ENCODE peak calls at places on chromosomes 1 and 21, in six cellular contexts. One of them, this sample, is unnamed.

GRCh38 chr1:151512326-151512725 is 1.1 kb downstream of the CGN start:
- DNase-seq in AG10803: no peak
- DNase-seq in HFF-Myc: no peak
- DNase-seq in foreskin fibroblast: no peak
- DNase-seq in foreskin keratinocyte: no peak
- DNase-seq in kidney epithelial cell: no peak
- DNase-seq in this sample: no peak

GRCh38 chr1:24902471-24902891 is 27.6 kb downstream of the RUNX3 start:
- DNase-seq in AG10803: no peak
- DNase-seq in HFF-Myc: no peak
- DNase-seq in foreskin fibroblast: no peak
- DNase-seq in foreskin keratinocyte: no peak
- DNase-seq in kidney epithelial cell: no peak
- DNase-seq in this sample: no peak

GRCh38 chr1:144551543-144552424 is 40.9 kb upstream of the PPIAL4F start:
- DNase-seq in AG10803: peak; percentile 83
- DNase-seq in HFF-Myc: peak; percentile 87
- DNase-seq in foreskin fibroblast: peak; percentile 91
- DNase-seq in foreskin keratinocyte: peak; percentile 96
- DNase-seq in kidney epithelial cell: no peak
- DNase-seq in this sample: peak; percentile 68

GRCh38 chr1:229714964-229715603 is 89.0 kb downstream of the URB2 start:
- DNase-seq in AG10803: peak; percentile 22
- DNase-seq in HFF-Myc: no peak
- DNase-seq in foreskin fibroblast: peak; percentile 2
- DNase-seq in foreskin keratinocyte: peak; percentile 2
- DNase-seq in kidney epithelial cell: no peak
- DNase-seq in this sample: peak; percentile 37

GRCh38 chr1:100622037-100622436 is 84.1 kb downstream of the GPR88 start:
- DNase-seq in AG10803: peak; percentile 97
- DNase-seq in HFF-Myc: peak; percentile 86
- DNase-seq in foreskin fibroblast: peak; percentile 97
- DNase-seq in foreskin keratinocyte: peak; percentile 60
- DNase-seq in kidney epithelial cell: peak; percentile 99
- DNase-seq in this sample: no peak

GRCh38 chr1:24502168-24503002 is at the start of gene RCAN3:
- DNase-seq in AG10803: peak; percentile 83
- DNase-seq in HFF-Myc: peak; percentile 32
- DNase-seq in foreskin fibroblast: peak; percentile 88
- DNase-seq in foreskin keratinocyte: peak; percentile 50
- DNase-seq in kidney epithelial cell: peak; percentile 39
- DNase-seq in this sample: peak; percentile 98

GRCh38 chr1:15948600-15949452 is 27.1 kb downstream of the ZBTB17 start:
- DNase-seq in AG10803: peak; percentile 98
- DNase-seq in HFF-Myc: peak; percentile 74
- DNase-seq in foreskin fibroblast: peak; percentile 88
- DNase-seq in foreskin keratinocyte: peak; percentile 79
- DNase-seq in kidney epithelial cell: peak; percentile 87
- DNase-seq in this sample: peak; percentile 71

GRCh38 chr1:27004471-27005165 is 8.0 kb downstream of the TENT5B start:
- DNase-seq in AG10803: no peak
- DNase-seq in HFF-Myc: no peak
- DNase-seq in foreskin fibroblast: peak; percentile 82
- DNase-seq in foreskin keratinocyte: no peak
- DNase-seq in kidney epithelial cell: no peak
- DNase-seq in this sample: no peak

GRCh38 chr1:3868464-3869006 is 11.3 kb downstream of the DFFB start:
- DNase-seq in AG10803: no peak
- DNase-seq in HFF-Myc: no peak
- DNase-seq in foreskin fibroblast: no peak
- DNase-seq in foreskin keratinocyte: no peak
- DNase-seq in kidney epithelial cell: no peak
- DNase-seq in this sample: no peak

GRCh38 chr1:243547906-243548305 is 292.1 kb downstream of the SDCCAG8 start:
- DNase-seq in AG10803: no peak
- DNase-seq in HFF-Myc: no peak
- DNase-seq in foreskin fibroblast: no peak
- DNase-seq in foreskin keratinocyte: no peak
- DNase-seq in kidney epithelial cell: no peak
- DNase-seq in this sample: no peak

GRCh38 chr1:9250336-9250585 is 15.7 kb downstream of the H6PD start:
- DNase-seq in AG10803: no peak
- DNase-seq in HFF-Myc: no peak
- DNase-seq in foreskin fibroblast: no peak
- DNase-seq in foreskin keratinocyte: no peak
- DNase-seq in kidney epithelial cell: no peak
- DNase-seq in this sample: no peak

GRCh38 chr1:190847166-190847565 is 369.5 kb upstream of the BRINP3 start:
- DNase-seq in AG10803: no peak
- DNase-seq in HFF-Myc: no peak
- DNase-seq in foreskin fibroblast: no peak
- DNase-seq in foreskin keratinocyte: no peak
- DNase-seq in kidney epithelial cell: no peak
- DNase-seq in this sample: no peak

GRCh38 chr1:161728376-161729226 is 7.3 kb downstream of the FCRLB start:
- DNase-seq in AG10803: no peak
- DNase-seq in HFF-Myc: no peak
- DNase-seq in foreskin fibroblast: no peak
- DNase-seq in foreskin keratinocyte: no peak
- DNase-seq in kidney epithelial cell: no peak
- DNase-seq in this sample: no peak

GRCh38 chr1:213457097-213457680 is 406.1 kb downstream of the RPS6KC1 start:
- DNase-seq in AG10803: peak; percentile 5
- DNase-seq in HFF-Myc: no peak
- DNase-seq in foreskin fibroblast: no peak
- DNase-seq in foreskin keratinocyte: no peak
- DNase-seq in kidney epithelial cell: no peak
- DNase-seq in this sample: no peak

GRCh38 chr1:110243581-110243980 is 33.5 kb downstream of the KCNC4 start:
- DNase-seq in AG10803: no peak
- DNase-seq in HFF-Myc: no peak
- DNase-seq in foreskin fibroblast: no peak
- DNase-seq in foreskin keratinocyte: peak; percentile 50
- DNase-seq in kidney epithelial cell: no peak
- DNase-seq in this sample: no peak

GRCh38 chr21:34367320-34367935 is 3.6 kb downstream of the KCNE2 start:
- DNase-seq in AG10803: peak; percentile 79
- DNase-seq in HFF-Myc: peak; percentile 59
- DNase-seq in foreskin fibroblast: peak; percentile 72
- DNase-seq in foreskin keratinocyte: peak; percentile 54
- DNase-seq in kidney epithelial cell: peak; percentile 25
- DNase-seq in this sample: peak; percentile 44

GRCh38 chr1:17746920-17747319 is 8.2 kb upstream of the ACTL8 start:
- DNase-seq in AG10803: no peak
- DNase-seq in HFF-Myc: no peak
- DNase-seq in foreskin fibroblast: no peak
- DNase-seq in foreskin keratinocyte: no peak
- DNase-seq in kidney epithelial cell: no peak
- DNase-seq in this sample: no peak

GRCh38 chr1:202713110-202713509 is 2.9 kb upstream of the SYT2 start:
- DNase-seq in AG10803: no peak
- DNase-seq in HFF-Myc: no peak
- DNase-seq in foreskin fibroblast: no peak
- DNase-seq in foreskin keratinocyte: no peak
- DNase-seq in kidney epithelial cell: peak; percentile 29
- DNase-seq in this sample: no peak

GRCh38 chr1:147837845-147838363 is 64.7 kb upstream of the GJA8 start:
- DNase-seq in AG10803: no peak
- DNase-seq in HFF-Myc: no peak
- DNase-seq in foreskin fibroblast: no peak
- DNase-seq in foreskin keratinocyte: no peak
- DNase-seq in kidney epithelial cell: no peak
- DNase-seq in this sample: no peak

GRCh38 chr1:154405762-154406571 is 824 bp downstream of the IL6R start:
- DNase-seq in AG10803: peak; percentile 68
- DNase-seq in HFF-Myc: no peak
- DNase-seq in foreskin fibroblast: peak; percentile 62
- DNase-seq in foreskin keratinocyte: no peak
- DNase-seq in kidney epithelial cell: no peak
- DNase-seq in this sample: peak; percentile 63

GRCh38 chr1:146007785-146008133 is 11.4 kb upstream of the TXNIP start:
- DNase-seq in AG10803: no peak
- DNase-seq in HFF-Myc: no peak
- DNase-seq in foreskin fibroblast: no peak
- DNase-seq in foreskin keratinocyte: no peak
- DNase-seq in kidney epithelial cell: no peak
- DNase-seq in this sample: no peak

GRCh38 chr1:170959385-170959784 is 24.1 kb downstream of the MROH9 start:
- DNase-seq in AG10803: peak; percentile 46
- DNase-seq in HFF-Myc: no peak
- DNase-seq in foreskin fibroblast: peak; percentile 47
- DNase-seq in foreskin keratinocyte: peak; percentile 66
- DNase-seq in kidney epithelial cell: no peak
- DNase-seq in this sample: no peak

GRCh38 chr1:29297476-29297875 is 61.2 kb downstream of the PTPRU start:
- DNase-seq in AG10803: no peak
- DNase-seq in HFF-Myc: no peak
- DNase-seq in foreskin fibroblast: no peak
- DNase-seq in foreskin keratinocyte: no peak
- DNase-seq in kidney epithelial cell: no peak
- DNase-seq in this sample: no peak

GRCh38 chr1:230130172-230130944 is 63.3 kb downstream of the GALNT2 start:
- DNase-seq in AG10803: no peak
- DNase-seq in HFF-Myc: no peak
- DNase-seq in foreskin fibroblast: no peak
- DNase-seq in foreskin keratinocyte: no peak
- DNase-seq in kidney epithelial cell: peak; percentile 72
- DNase-seq in this sample: no peak

GRCh38 chr1:23098463-23099170 is 70.0 kb downstream of the LUZP1 start:
- DNase-seq in AG10803: peak; percentile 71
- DNase-seq in HFF-Myc: peak; percentile 51
- DNase-seq in foreskin fibroblast: peak; percentile 53
- DNase-seq in foreskin keratinocyte: peak; percentile 30
- DNase-seq in kidney epithelial cell: no peak
- DNase-seq in this sample: peak; percentile 63

GRCh38 chr1:14913475-14914155 is 239.9 kb upstream of the TMEM51 start:
- DNase-seq in AG10803: no peak
- DNase-seq in HFF-Myc: no peak
- DNase-seq in foreskin fibroblast: no peak
- DNase-seq in foreskin keratinocyte: no peak
- DNase-seq in kidney epithelial cell: no peak
- DNase-seq in this sample: peak; percentile 38

GRCh38 chr1:169495916-169496315 is 10.2 kb upstream of the SLC19A2 start:
- DNase-seq in AG10803: no peak
- DNase-seq in HFF-Myc: no peak
- DNase-seq in foreskin fibroblast: no peak
- DNase-seq in foreskin keratinocyte: peak; percentile 25
- DNase-seq in kidney epithelial cell: no peak
- DNase-seq in this sample: no peak

DNA sequence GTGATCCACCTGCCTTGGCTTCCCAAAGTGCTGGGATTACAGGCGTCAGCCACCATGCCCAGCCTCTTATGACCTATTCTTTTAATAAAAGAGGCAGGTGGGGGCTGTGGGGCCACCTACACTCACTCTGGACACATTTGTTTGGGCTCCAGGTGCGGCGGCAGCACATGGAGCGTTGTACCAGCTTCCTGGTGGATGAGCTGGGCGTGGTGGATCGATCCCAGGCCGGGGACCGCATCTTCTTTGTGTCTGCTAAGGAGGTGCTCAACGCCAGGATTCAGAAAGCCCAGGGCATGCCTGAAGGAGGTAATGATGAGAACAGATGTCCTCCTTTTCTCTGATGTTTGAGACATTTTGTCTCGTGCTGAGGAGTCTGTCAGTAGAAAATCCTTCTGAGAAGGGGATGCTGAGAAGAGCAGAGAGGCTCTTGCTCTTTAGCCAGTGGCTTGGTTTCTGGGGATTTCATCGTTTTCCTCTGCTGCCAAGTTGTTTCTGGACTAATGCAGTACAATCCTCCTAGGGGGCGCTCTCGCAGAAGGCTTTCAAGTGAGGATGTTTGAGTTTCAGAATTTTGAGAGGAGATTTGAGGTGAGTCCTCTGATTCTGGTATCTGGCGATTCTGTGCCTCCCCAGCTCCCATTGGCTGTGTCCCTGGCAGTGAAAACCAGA is 17.9 kb upstream of the MIIP start:
- DNase-seq in AG10803: peak; percentile 75
- DNase-seq in HFF-Myc: no peak
- DNase-seq in foreskin fibroblast: no peak
- DNase-seq in foreskin keratinocyte: no peak
- DNase-seq in kidney epithelial cell: no peak
- DNase-seq in this sample: peak; percentile 61
- TF ChIP-seq CTCF in AG10803: peak; percentile 58
- TF ChIP-seq CTCF in HFF-Myc: peak; percentile 58
- TF ChIP-seq CTCF in foreskin fibroblast: peak; percentile 45
- TF ChIP-seq CTCF in foreskin keratinocyte: peak; percentile 56
- TF ChIP-seq CTCF in kidney epithelial cell: no peak
- TF ChIP-seq CTCF in this sample: peak; percentile 54

DNA sequence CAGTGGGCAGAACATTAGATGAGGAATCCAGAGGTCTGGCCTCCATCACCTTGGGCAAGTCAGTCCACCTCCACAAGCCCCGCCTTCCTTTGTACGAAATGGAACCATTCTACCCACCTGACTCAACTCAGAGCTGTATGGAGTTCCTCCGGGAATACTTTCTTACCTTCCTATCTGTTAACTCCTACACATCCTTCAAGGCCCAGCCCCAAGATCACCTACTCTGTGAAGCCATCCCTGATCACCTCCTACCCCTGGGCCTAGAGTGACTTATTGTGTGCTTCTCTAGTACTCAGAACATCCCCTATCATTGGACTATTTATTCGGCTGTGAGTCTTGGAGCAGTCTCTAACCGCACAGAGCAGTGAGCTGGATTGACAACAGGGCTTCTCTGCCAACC is 66.7 kb downstream of the GLIS1 start:
- DNase-seq in AG10803: no peak
- DNase-seq in HFF-Myc: no peak
- DNase-seq in foreskin fibroblast: no peak
- DNase-seq in foreskin keratinocyte: no peak
- DNase-seq in kidney epithelial cell: no peak
- DNase-seq in this sample: no peak
- TF ChIP-seq CTCF in AG10803: no peak
- TF ChIP-seq CTCF in HFF-Myc: no peak
- TF ChIP-seq CTCF in foreskin fibroblast: no peak
- TF ChIP-seq CTCF in foreskin keratinocyte: no peak
- TF ChIP-seq CTCF in kidney epithelial cell: no peak
- TF ChIP-seq CTCF in this sample: no peak

GRCh38 chr1:54795100-54795665 is 5.9 kb downstream of the TTC22 start:
- DNase-seq in AG10803: no peak
- DNase-seq in HFF-Myc: no peak
- DNase-seq in foreskin fibroblast: no peak
- DNase-seq in foreskin keratinocyte: no peak
- DNase-seq in kidney epithelial cell: no peak
- DNase-seq in this sample: no peak
- TF ChIP-seq CTCF in AG10803: no peak
- TF ChIP-seq CTCF in HFF-Myc: no peak
- TF ChIP-seq CTCF in foreskin fibroblast: no peak
- TF ChIP-seq CTCF in foreskin keratinocyte: no peak
- TF ChIP-seq CTCF in kidney epithelial cell: no peak
- TF ChIP-seq CTCF in this sample: no peak

GRCh38 chr1:186722711-186723309 is 42.6 kb upstream of the PTGS2 start:
- DNase-seq in AG10803: peak; percentile 39
- DNase-seq in HFF-Myc: peak; percentile 42
- DNase-seq in foreskin fibroblast: peak; percentile 26
- DNase-seq in foreskin keratinocyte: no peak
- DNase-seq in kidney epithelial cell: peak; percentile 4
- DNase-seq in this sample: peak; percentile 43
- TF ChIP-seq CTCF in AG10803: peak; percentile 74
- TF ChIP-seq CTCF in HFF-Myc: peak; percentile 61
- TF ChIP-seq CTCF in foreskin fibroblast: peak; percentile 76
- TF ChIP-seq CTCF in foreskin keratinocyte: peak; percentile 73
- TF ChIP-seq CTCF in kidney epithelial cell: peak; percentile 56
- TF ChIP-seq CTCF in this sample: peak; percentile 46

GRCh38 chr1:18948913-18949688 is 7.4 kb downstream of the IFFO2 start:
- DNase-seq in AG10803: peak; percentile 85
- DNase-seq in HFF-Myc: no peak
- DNase-seq in foreskin fibroblast: peak; percentile 69
- DNase-seq in foreskin keratinocyte: no peak
- DNase-seq in kidney epithelial cell: no peak
- DNase-seq in this sample: no peak
- TF ChIP-seq CTCF in AG10803: peak; percentile 39
- TF ChIP-seq CTCF in HFF-Myc: no peak
- TF ChIP-seq CTCF in foreskin fibroblast: peak; percentile 5
- TF ChIP-seq CTCF in foreskin keratinocyte: no peak
- TF ChIP-seq CTCF in kidney epithelial cell: no peak
- TF ChIP-seq CTCF in this sample: no peak